ENCODE peak calls at places on chromosomes 16 and 17, in seven cellular contexts. Y, T, C, V, E, I and J are unnamed samples.

GRCh38 chr17:27222515-27222914 is 71.4 kb upstream of the WSB1 start:
- DNase-seq in Y (no peak), T (no peak), C (no peak), V (no peak), E (no peak), I (no peak), J (no peak)

GRCh38 chr17:46964315-46965265 is 14.5 kb downstream of the RPRML start:
- DNase-seq in Y (no peak), T (no peak), C (no peak), V (no peak), E (no peak), I (no peak), J (no peak)

GRCh38 chr16:81816793-81817210 is 37.7 kb downstream of the PLCG2 start:
- DNase-seq in Y (no peak), T (no peak), C (no peak), V (no peak), E (no peak), I (no peak), J (no peak)

GRCh38 chr16:68995011-68995504 is 110.4 kb upstream of the HAS3 start:
- DNase-seq in Y (peak), T (peak), C (no peak), V (peak), E (peak), I (no peak), J (no peak)

GRCh38 chr17:44307387-44308186 is 814 bp upstream of the RUNDC3A start:
- DNase-seq in Y (peak), T (no peak), C (no peak), V (peak), E (peak), I (no peak), J (peak)

GRCh38 chr17:42289863-42290165 is 1.5 kb downstream of the STAT5A start:
- DNase-seq in Y (no peak), T (no peak), C (no peak), V (no peak), E (no peak), I (no peak), J (no peak)

GRCh38 chr17:80263253-80264047 is 2.8 kb downstream of the RNF213 start:
- DNase-seq in Y (peak), T (peak), C (no peak), V (peak), E (peak), I (peak), J (peak)

GRCh38 chr17:62660629-62661118 is 33.2 kb downstream of the MRC2 start:
- DNase-seq in Y (no peak), T (no peak), C (no peak), V (no peak), E (no peak), I (no peak), J (no peak)

GRCh38 chr17:78667091-78667490 is 89.9 kb upstream of the DNAH17 start:
- DNase-seq in Y (no peak), T (no peak), C (no peak), V (no peak), E (no peak), I (no peak), J (no peak)

GRCh38 chr16:48500981-48501380 is 109.0 kb downstream of the N4BP1 start:
- DNase-seq in Y (no peak), T (no peak), C (no peak), V (no peak), E (no peak), I (no peak), J (no peak)

GRCh38 chr17:33200587-33200986 is 92.5 kb downstream of the ASIC2 start:
- DNase-seq in Y (peak), T (no peak), C (no peak), V (no peak), E (peak), I (no peak), J (no peak)

GRCh38 chr17:15510361-15510760 is 42.9 kb upstream of the CDRT4 start:
- DNase-seq in Y (peak), T (no peak), C (no peak), V (no peak), E (no peak), I (no peak), J (no peak)